ENCODE peak calls at places on chromosomes 6 and 20, in nine cellular contexts. P, J, T, C, S, H, Q, X and I are unnamed samples.

GRCh38 chr20:4856022-4856755 is 134.5 kb downstream of the PRND start:
- DNase-seq in P (no peak), J (no peak), T (no peak), C (no peak), S (no peak), H (no peak), Q (no peak), X (no peak), I (no peak)

GRCh38 chr20:47682916-47683315 is 102.4 kb downstream of the SULF2 start:
- DNase-seq in P (no peak), J (no peak), T (no peak), C (no peak), S (no peak), H (no peak), Q (no peak), X (no peak), I (no peak)

GRCh38 chr6:124590001-124590400 is 372.2 kb upstream of the RNF217 start:
- DNase-seq in P (no peak), J (no peak), T (no peak), C (no peak), S (no peak), H (no peak), Q (no peak), X (no peak), I (no peak)

GRCh38 chr6:113786168-113786567 is 71.0 kb upstream of the MARCKS start:
- DNase-seq in P (no peak), J (no peak), T (no peak), C (no peak), S (no peak), H (no peak), Q (no peak), X (no peak), I (no peak)

GRCh38 chr6:20817806-20818320 is 283.6 kb downstream of the CDKAL1 start:
- DNase-seq in P (no peak), J (no peak), T (no peak), C (no peak), S (no peak), H (no peak), Q (no peak), X (no peak), I (no peak)

GRCh38 chr6:12288844-12289654 is 1.1 kb upstream of the EDN1 start:
- DNase-seq in P (no peak), J (peak; percentile 23), T (peak; percentile 39), C (peak; percentile 45), S (peak; percentile 34), H (peak; percentile 68), Q (no peak), X (peak; percentile 73), I (no peak)

GRCh38 chr6:170147832-170148708 is 142.8 kb downstream of the DLL1 start:
- DNase-seq in P (no peak), J (no peak), T (no peak), C (no peak), S (peak; percentile 26), H (no peak), Q (no peak), X (peak; percentile 41), I (no peak)

GRCh38 chr6:31898200-31899011 is 908 bp upstream of the EHMT2 start:
- DNase-seq in P (no peak), J (peak; percentile 16), T (no peak), C (no peak), S (no peak), H (no peak), Q (no peak), X (no peak), I (no peak)

GRCh38 chr6:44446626-44447297 is 59.3 kb downstream of the CDC5L start:
- DNase-seq in P (peak; percentile 76), J (no peak), T (no peak), C (no peak), S (no peak), H (no peak), Q (peak; percentile 74), X (no peak), I (no peak)

GRCh38 chr6:31791324-31792089 is 4.0 kb downstream of the VARS1 start:
- DNase-seq in P (no peak), J (peak; percentile 53), T (peak; percentile 61), C (peak; percentile 32), S (no peak), H (no peak), Q (no peak), X (peak; percentile 83), I (no peak)

GRCh38 chr6:108883172-108883571 is 35.0 kb downstream of the ARMC2 start:
- DNase-seq in P (no peak), J (no peak), T (no peak), C (no peak), S (no peak), H (no peak), Q (no peak), X (no peak), I (no peak)

GRCh38 chr6:134352786-134353480 is 35.0 kb upstream of the SGK1 start:
- DNase-seq in P (no peak), J (no peak), T (no peak), C (no peak), S (no peak), H (no peak), Q (peak; percentile 71), X (no peak), I (no peak)

GRCh38 chr6:169723991-169724553 is at the start of gene PHF10:
- DNase-seq in P (no peak), J (no peak), T (peak; percentile 35), C (peak; percentile 17), S (peak; percentile 41), H (no peak), Q (no peak), X (peak; percentile 60), I (peak; percentile 33)

GRCh38 chr20:58310291-58310782 is 822 bp downstream of the RAB22A start:
- DNase-seq in P (no peak), J (no peak), T (no peak), C (no peak), S (no peak), H (no peak), Q (peak; percentile 33), X (no peak), I (no peak)

GRCh38 chr6:81204741-81205140 is 547.7 kb downstream of the TENT5A start:
- DNase-seq in P (peak; percentile 17), J (no peak), T (no peak), C (no peak), S (no peak), H (no peak), Q (peak; percentile 14), X (no peak), I (no peak)

GRCh38 chr6:10316327-10316726 is 98.5 kb downstream of the TFAP2A start:
- DNase-seq in P (peak; percentile 64), J (no peak), T (no peak), C (no peak), S (no peak), H (no peak), Q (peak; percentile 92), X (no peak), I (peak; percentile 52)

GRCh38 chr6:50076431-50076830 is 26.7 kb upstream of the DEFB112 start:
- DNase-seq in P (no peak), J (no peak), T (no peak), C (no peak), S (no peak), H (no peak), Q (no peak), X (no peak), I (no peak)

DNA sequence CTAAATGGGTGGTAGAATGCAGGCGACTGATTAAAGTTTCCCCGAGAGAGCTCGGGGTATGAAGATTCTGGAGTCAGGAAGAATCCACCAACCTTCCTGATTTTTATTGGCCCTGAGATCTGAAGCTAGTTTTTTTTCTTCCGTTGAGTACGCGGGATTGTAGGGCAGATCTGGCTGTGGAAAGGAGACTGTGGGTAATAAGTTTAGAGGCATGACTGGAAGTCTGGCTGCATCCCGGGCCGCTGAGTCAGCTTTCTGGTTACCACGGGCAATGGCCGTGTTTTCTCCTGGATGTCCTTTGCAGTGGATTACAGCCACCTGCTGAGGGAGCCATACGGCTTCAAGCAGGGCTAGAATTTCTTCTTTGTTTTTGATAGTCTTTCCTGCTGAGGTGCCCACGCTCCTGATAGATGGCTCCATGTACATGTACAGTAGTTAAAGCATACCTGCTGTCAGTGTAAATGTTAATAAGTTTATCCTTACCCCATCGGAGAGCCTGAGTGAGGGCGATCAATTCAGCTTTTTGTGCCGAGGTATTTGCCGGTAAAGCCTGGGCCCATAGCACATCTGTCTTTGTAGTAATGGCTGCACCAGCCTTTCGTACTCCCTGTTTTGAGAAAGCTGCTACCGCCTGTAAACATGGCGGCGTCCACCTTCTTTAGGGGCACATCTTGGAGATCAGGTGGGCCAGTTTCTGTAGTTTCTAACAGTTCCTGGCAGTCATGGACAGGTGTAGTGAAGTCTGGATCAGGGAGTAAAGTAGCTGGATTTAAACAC is 154.0 kb downstream of the TRIM27 start:
- DNase-seq in P (no peak), J (no peak), T (no peak), C (no peak), S (no peak), H (no peak), Q (peak; percentile 56), X (peak; percentile 63), I (no peak)
- TF ChIP-seq CTCF in P (peak; percentile 21), J (no peak), T (peak; percentile 52), C (no peak), S (no peak), H (peak; percentile 22), Q (peak; percentile 6), X (no peak), I (no peak)

GRCh38 chr20:11849270-11849920 is 68.3 kb upstream of the BTBD3 start:
- DNase-seq in P (no peak), J (no peak), T (no peak), C (no peak), S (no peak), H (no peak), Q (peak; percentile 18), X (no peak), I (no peak)
- TF ChIP-seq CTCF in P (no peak), J (no peak), T (no peak), C (no peak), S (no peak), H (no peak), Q (no peak), X (no peak), I (no peak)

GRCh38 chr6:80134065-80134464 is 27.6 kb downstream of the BCKDHB start:
- DNase-seq in P (no peak), J (no peak), T (no peak), C (no peak), S (no peak), H (no peak), Q (no peak), X (no peak), I (no peak)

GRCh38 chr6:80132942-80133517 is 26.6 kb downstream of the BCKDHB start:
- DNase-seq in P (peak; percentile 51), J (peak; percentile 19), T (no peak), C (peak; percentile 62), S (peak; percentile 4), H (no peak), Q (peak; percentile 47), X (peak; percentile 36), I (peak; percentile 61)
- TF ChIP-seq CTCF in P (peak; percentile 69), J (no peak), T (peak; percentile 43), C (peak; percentile 65), S (no peak), H (no peak), Q (peak; percentile 50), X (no peak), I (peak; percentile 39)

DNA sequence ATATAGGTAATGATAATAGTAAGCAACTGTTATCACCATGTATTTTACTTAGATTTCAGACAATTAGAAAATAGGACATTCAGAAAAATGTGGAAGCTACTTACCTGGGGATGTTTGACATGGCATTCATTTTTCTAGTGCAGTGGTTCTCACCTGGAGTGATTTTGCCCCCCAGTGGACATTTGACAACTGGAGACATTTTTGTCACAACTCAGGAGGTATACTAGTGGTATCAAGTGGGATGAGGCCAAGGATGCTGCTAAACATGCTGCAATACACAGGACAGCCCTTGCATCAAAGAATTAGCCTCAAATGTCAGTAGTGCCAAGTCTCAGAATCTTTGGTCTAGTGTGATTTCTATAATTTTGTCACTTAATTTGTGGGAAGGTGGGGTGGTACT is 36.1 kb downstream of the NUS1 start:
- DNase-seq in P (no peak), J (no peak), T (no peak), C (no peak), S (no peak), H (peak; percentile 35), Q (no peak), X (no peak), I (no peak)
- TF ChIP-seq CTCF in P (no peak), J (no peak), T (no peak), C (no peak), S (no peak), H (peak; percentile 16), Q (no peak), X (no peak), I (no peak)